ENCODE peak calls at places on chromosomes 6 and 20, in eight cellular contexts. R is pancreas, S is foreskin fibroblast, X is upper lobe of right lung, B is mesendoderm, N is GM23248, Y is MM.1S, U is neural progenitor cell. L is an unnamed sample.

GRCh38 chr6:155706341-155706740 is 250.7 kb upstream of the NOX3 start:
- DNase-seq in R (no peak), S (no peak), X (no peak), B (no peak), N (no peak), Y (no peak), U (no peak), L (no peak)

GRCh38 chr6:144215402-144215931 is 65.2 kb downstream of the STX11 start:
- DNase-seq in R (no peak), S (peak), X (peak), B (no peak), N (peak), Y (no peak), U (no peak), L (peak)

GRCh38 chr6:158067436-158068015 is 85.9 kb downstream of the SYNJ2 start:
- DNase-seq in R (no peak), S (no peak), X (no peak), B (no peak), N (no peak), Y (no peak), U (no peak), L (no peak)

GRCh38 chr6:64998173-64998572 is 708.9 kb downstream of the EYS start:
- DNase-seq in R (no peak), S (no peak), X (no peak), B (no peak), N (no peak), Y (no peak), U (no peak), L (no peak)

GRCh38 chr20:50471231-50471630 is 39.0 kb upstream of the PTPN1 start:
- DNase-seq in R (no peak), S (no peak), X (no peak), B (no peak), N (no peak), Y (no peak), U (no peak), L (no peak)

GRCh38 chr6:25315194-25315593 is 36.0 kb downstream of the CARMIL1 start:
- DNase-seq in R (no peak), S (no peak), X (no peak), B (peak), N (no peak), Y (peak), U (peak), L (no peak)

GRCh38 chr6:5173862-5174643 is 86.7 kb downstream of the LYRM4 start:
- DNase-seq in R (no peak), S (no peak), X (no peak), B (no peak), N (no peak), Y (peak), U (no peak), L (peak)

GRCh38 chr6:166318649-166319600 is 10.7 kb upstream of the PRR18 start:
- DNase-seq in R (no peak), S (no peak), X (no peak), B (peak), N (no peak), Y (no peak), U (no peak), L (no peak)

GRCh38 chr6:130189691-130190459 is 32.9 kb downstream of the SAMD3 start:
- DNase-seq in R (no peak), S (no peak), X (no peak), B (no peak), N (no peak), Y (no peak), U (no peak), L (no peak)

GRCh38 chr6:109523478-109523877 is 40.5 kb upstream of the ZBTB24 start:
- DNase-seq in R (no peak), S (peak), X (no peak), B (no peak), N (peak), Y (no peak), U (no peak), L (no peak)

GRCh38 chr6:169144356-169144755 is 109.3 kb downstream of the THBS2 start:
- DNase-seq in R (no peak), S (peak), X (no peak), B (no peak), N (no peak), Y (no peak), U (no peak), L (no peak)

GRCh38 chr6:2804516-2804915 is 37.1 kb downstream of the SERPINB1 start:
- DNase-seq in R (no peak), S (no peak), X (no peak), B (no peak), N (no peak), Y (no peak), U (no peak), L (no peak)

GRCh38 chr6:167721291-167721690 is 105.4 kb upstream of the AFDN start:
- DNase-seq in R (no peak), S (no peak), X (no peak), B (no peak), N (no peak), Y (no peak), U (no peak), L (no peak)

GRCh38 chr20:12311102-12311865 is 393.6 kb downstream of the BTBD3 start:
- DNase-seq in R (no peak), S (peak), X (no peak), B (no peak), N (no peak), Y (no peak), U (no peak), L (no peak)

GRCh38 chr6:119467478-119468081 is 118.0 kb upstream of the MAN1A1 start:
- DNase-seq in R (no peak), S (peak), X (no peak), B (no peak), N (peak), Y (peak), U (no peak), L (no peak)

GRCh38 chr6:169323221-169323620 is 69.6 kb upstream of the THBS2 start:
- DNase-seq in R (no peak), S (no peak), X (no peak), B (no peak), N (no peak), Y (no peak), U (no peak), L (no peak)

GRCh38 chr20:3166338-3166912 is 6.8 kb upstream of the FASTKD5 start:
- DNase-seq in R (no peak), S (no peak), X (no peak), B (no peak), N (no peak), Y (no peak), U (no peak), L (no peak)

GRCh38 chr20:50487397-50487796 is 22.8 kb upstream of the PTPN1 start:
- DNase-seq in R (no peak), S (no peak), X (no peak), B (no peak), N (no peak), Y (no peak), U (no peak), L (no peak)

GRCh38 chr6:43636312-43636667 is 650 bp downstream of the MAD2L1BP start:
- DNase-seq in R (no peak), S (peak), X (no peak), B (no peak), N (peak), Y (no peak), U (no peak), L (no peak)

GRCh38 chr20:43824699-43825402 is 89.8 kb upstream of the TOX2 start:
- DNase-seq in R (no peak), S (peak), X (peak), B (peak), N (peak), Y (no peak), U (peak), L (peak)

GRCh38 chr6:109772961-109773431 is 81.9 kb downstream of the FIG4 start:
- DNase-seq in R (no peak), S (peak), X (no peak), B (no peak), N (peak), Y (no peak), U (no peak), L (no peak)

GRCh38 chr6:8082954-8083858 is 19.0 kb upstream of the BLOC1S5 start:
- DNase-seq in R (no peak), S (peak), X (no peak), B (peak), N (peak), Y (no peak), U (no peak), L (no peak)

GRCh38 chr6:156850356-156850755 is 73.2 kb downstream of the ARID1B start:
- DNase-seq in R (no peak), S (no peak), X (no peak), B (no peak), N (no peak), Y (no peak), U (no peak), L (no peak)

GRCh38 chr6:2528156-2528555 is 222.6 kb downstream of the MYLK4 start:
- DNase-seq in R (no peak), S (peak), X (no peak), B (no peak), N (no peak), Y (no peak), U (no peak), L (no peak)

GRCh38 chr6:116229287-116229913 is 24.5 kb downstream of the TSPYL4 start:
- DNase-seq in R (no peak), S (peak), X (no peak), B (peak), N (peak), Y (no peak), U (peak), L (no peak)

GRCh38 chr6:119090256-119090655 is 11.8 kb upstream of the FAM184A start:
- DNase-seq in R (no peak), S (peak), X (no peak), B (peak), N (peak), Y (no peak), U (peak), L (no peak)

GRCh38 chr6:95847061-95847460 is 168.7 kb upstream of the FUT9 start:
- DNase-seq in R (no peak), S (no peak), X (no peak), B (peak), N (no peak), Y (no peak), U (peak), L (no peak)

GRCh38 chr6:109705258-109705657 is 14.2 kb downstream of the FIG4 start:
- DNase-seq in R (peak), S (peak), X (peak), B (peak), N (peak), Y (peak), U (peak), L (peak)

GRCh38 chr20:32205502-32206382 is 1.8 kb downstream of the PLAGL2 start:
- DNase-seq in R (no peak), S (peak), X (no peak), B (no peak), N (peak), Y (no peak), U (peak), L (no peak)

GRCh38 chr20:21357851-21358250 is 39.5 kb downstream of the NKX2-4 start:
- DNase-seq in R (no peak), S (no peak), X (no peak), B (peak), N (no peak), Y (no peak), U (peak), L (no peak)

GRCh38 chr20:37863289-37863688 is 39.6 kb upstream of the VSTM2L start:
- DNase-seq in R (no peak), S (no peak), X (peak), B (no peak), N (no peak), Y (no peak), U (no peak), L (no peak)

GRCh38 chr6:69976591-69977090 is 110.3 kb downstream of the COL19A1 start:
- DNase-seq in R (no peak), S (no peak), X (no peak), B (peak), N (no peak), Y (no peak), U (no peak), L (no peak)

GRCh38 chr6:69973763-69974162 is 107.4 kb downstream of the COL19A1 start:
- DNase-seq in R (no peak), S (no peak), X (no peak), B (no peak), N (no peak), Y (no peak), U (no peak), L (no peak)

GRCh38 chr6:69973138-69973537 is 106.8 kb downstream of the COL19A1 start:
- DNase-seq in R (no peak), S (no peak), X (no peak), B (peak), N (no peak), Y (no peak), U (peak), L (no peak)

GRCh38 chr6:69974193-69974592 is 107.8 kb downstream of the COL19A1 start:
- DNase-seq in R (no peak), S (peak), X (no peak), B (no peak), N (peak), Y (no peak), U (no peak), L (no peak)
- H3K4me3 ChIP-seq in R (no peak), S (no peak), X (no peak), B (no peak), N (no peak), Y (no peak), U (no peak), L (no peak)

DNA sequence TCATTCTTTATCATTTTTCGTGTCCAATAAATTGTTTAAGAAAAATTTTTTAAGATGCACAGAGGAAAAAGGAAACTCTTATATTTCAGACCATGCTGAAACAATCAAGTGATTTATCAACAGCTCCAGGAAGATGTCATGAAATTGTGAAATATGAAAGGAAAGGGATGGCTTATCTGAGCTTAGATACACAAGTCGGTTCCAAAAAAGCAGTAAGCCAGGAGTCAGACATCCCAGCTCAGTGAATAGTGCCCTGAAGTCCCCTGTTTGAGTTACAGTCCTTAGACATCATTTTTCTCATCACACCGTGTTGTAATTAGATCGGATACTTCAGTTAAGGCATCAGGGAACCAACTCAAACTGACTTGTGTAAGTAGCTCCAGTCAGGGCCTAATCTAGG is 91.0 kb upstream of the SSTR4 start:
- DNase-seq in R (no peak), S (no peak), X (no peak), B (no peak), N (no peak), Y (no peak), U (no peak), L (no peak)
- H3K4me3 ChIP-seq in R (no peak), S (no peak), X (no peak), B (no peak), N (no peak), Y (no peak), U (no peak), L (no peak)

DNA sequence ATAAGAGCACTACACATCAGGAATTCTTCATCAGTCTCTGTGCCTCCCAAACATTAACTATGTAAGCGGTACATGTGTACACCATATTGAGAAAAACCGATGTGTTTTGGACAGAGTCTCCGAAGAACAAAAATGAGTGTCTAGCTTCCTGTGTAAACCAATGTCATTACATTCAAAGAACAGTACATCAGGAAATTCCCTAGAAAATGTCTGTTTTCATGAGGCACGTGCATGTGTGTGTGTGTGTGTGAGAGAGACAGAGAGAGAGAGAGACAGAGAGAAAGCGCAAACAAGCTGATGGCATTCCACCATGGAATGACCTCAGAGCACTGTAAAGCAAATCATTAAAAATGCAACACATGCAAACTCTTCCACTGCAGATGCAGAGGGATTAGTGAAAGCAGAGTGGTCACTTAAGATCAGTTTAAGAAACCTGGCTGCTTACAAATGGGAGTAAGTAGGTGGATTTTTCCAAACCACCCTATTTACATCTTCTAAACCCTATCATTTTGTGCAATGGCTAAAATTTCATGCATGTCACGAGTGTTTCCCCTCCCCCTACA is 133.9 kb downstream of the HIVEP2 start:
- DNase-seq in R (no peak), S (peak), X (no peak), B (peak), N (no peak), Y (no peak), U (no peak), L (no peak)
- H3K4me3 ChIP-seq in R (no peak), S (peak), X (no peak), B (no peak), N (no peak), Y (no peak), U (no peak), L (no peak)

GRCh38 chr6:90462102-90462501 is 124.8 kb downstream of the MAP3K7 start:
- DNase-seq in R (no peak), S (no peak), X (no peak), B (no peak), N (no peak), Y (no peak), U (no peak), L (no peak)

GRCh38 chr6:90461367-90461766 is 125.5 kb downstream of the MAP3K7 start:
- DNase-seq in R (no peak), S (no peak), X (no peak), B (no peak), N (no peak), Y (no peak), U (no peak), L (no peak)

GRCh38 chr6:90464507-90464906 is 122.4 kb downstream of the MAP3K7 start:
- DNase-seq in R (no peak), S (no peak), X (no peak), B (no peak), N (no peak), Y (no peak), U (no peak), L (no peak)

GRCh38 chr6:90463874-90464273 is 123.0 kb downstream of the MAP3K7 start:
- DNase-seq in R (no peak), S (no peak), X (no peak), B (no peak), N (no peak), Y (no peak), U (no peak), L (no peak)

DNA sequence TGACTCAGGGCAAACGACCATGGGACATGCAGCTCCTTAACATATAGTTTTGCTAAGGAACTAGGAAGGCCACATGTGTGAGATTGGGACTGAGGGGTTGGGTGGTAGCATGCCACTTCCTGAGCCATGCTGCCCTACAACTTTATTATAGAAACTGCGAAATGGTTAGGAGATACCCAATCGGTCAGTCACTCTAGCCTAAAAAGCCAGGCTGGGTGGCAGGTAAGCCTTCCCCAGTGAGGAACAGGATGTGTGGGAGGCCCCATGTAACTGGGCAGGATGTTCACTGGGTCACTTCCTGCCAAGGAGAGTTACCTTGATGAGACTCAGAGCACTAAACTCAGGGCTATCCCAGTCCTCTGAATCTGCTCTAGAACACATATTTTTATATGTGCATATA is 123.5 kb downstream of the MAP3K7 start:
- DNase-seq in R (no peak), S (no peak), X (no peak), B (no peak), N (no peak), Y (peak), U (no peak), L (no peak)
- H3K4me3 ChIP-seq in R (no peak), S (no peak), X (no peak), B (no peak), N (no peak), Y (no peak), U (no peak), L (no peak)

GRCh38 chr20:58719971-58720371 is 27.4 kb downstream of the NPEPL1 start:
- DNase-seq in R (peak), S (no peak), X (no peak), B (no peak), N (no peak), Y (no peak), U (no peak), L (no peak)
- H3K4me3 ChIP-seq in R (no peak), S (no peak), X (no peak), B (no peak), N (no peak), Y (no peak), U (no peak), L (no peak)

GRCh38 chr6:138569554-138569953 is 70.3 kb upstream of the NHSL1 start:
- DNase-seq in R (no peak), S (no peak), X (no peak), B (no peak), N (no peak), Y (no peak), U (no peak), L (no peak)

GRCh38 chr6:138568997-138569396 is 69.7 kb upstream of the NHSL1 start:
- DNase-seq in R (no peak), S (no peak), X (no peak), B (no peak), N (no peak), Y (no peak), U (no peak), L (no peak)

GRCh38 chr6:138570716-138571020 is 71.4 kb upstream of the NHSL1 start:
- DNase-seq in R (no peak), S (no peak), X (no peak), B (no peak), N (no peak), Y (no peak), U (peak), L (no peak)

GRCh38 chr6:138571174-138571573 is 71.9 kb upstream of the NHSL1 start:
- DNase-seq in R (no peak), S (no peak), X (no peak), B (no peak), N (no peak), Y (no peak), U (no peak), L (no peak)

DNA sequence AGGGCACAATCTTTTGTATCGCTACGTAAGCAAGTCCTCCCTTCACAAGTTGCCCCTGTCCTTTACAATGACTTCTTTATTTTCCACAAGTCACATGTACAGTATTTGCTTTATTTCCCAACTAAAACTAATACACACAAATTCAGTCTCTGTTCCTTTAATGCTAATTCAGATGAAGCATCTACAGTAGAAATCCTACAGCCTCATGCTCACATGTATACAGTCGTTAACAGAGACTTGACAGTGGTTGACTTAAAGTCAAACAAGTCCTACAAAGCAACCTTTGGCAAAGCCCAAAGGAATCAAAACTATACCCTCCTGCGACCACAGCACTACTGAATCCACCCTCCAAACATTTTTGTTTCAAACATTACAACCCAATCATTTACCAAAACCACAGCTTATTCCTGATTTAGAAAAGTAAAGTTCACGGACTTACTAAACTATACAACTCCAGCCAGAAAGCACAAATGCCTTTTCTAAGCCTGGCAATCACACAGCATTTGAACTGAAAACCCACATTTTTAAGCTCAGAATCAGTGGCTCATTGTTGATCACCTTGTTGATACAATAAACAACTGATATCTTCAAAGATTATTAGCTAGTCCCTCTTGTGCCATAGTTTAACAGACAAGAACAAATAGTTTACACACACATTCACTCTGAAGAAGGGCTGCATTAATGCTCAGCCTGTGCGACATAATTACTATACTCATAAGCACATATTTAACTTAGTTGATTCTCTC is 70.8 kb upstream of the NHSL1 start:
- DNase-seq in R (no peak), S (no peak), X (no peak), B (no peak), N (no peak), Y (no peak), U (no peak), L (no peak)
- H3K4me3 ChIP-seq in R (peak), S (no peak), X (peak), B (no peak), N (no peak), Y (no peak), U (peak), L (no peak)

L was measured in GM12864.